ENCODE peak calls at places on chromosomes 2 and 18, in seven cellular contexts. O is fibroblast of lung, E is PC-9, V is HCT116, N is hepatocyte, G is endothelial cell of umbilical vein, H is PC-3. B is an unnamed sample.

GRCh38 chr2:9101763-9102425 is 98.4 kb upstream of the MBOAT2 start:
- DNase-seq in O (no peak), E (no peak), V (no peak), N (no peak), G (no peak), H (no peak), B (no peak)

GRCh38 chr2:113175736-113176695 is 2.2 kb downstream of the PSD4 start:
- DNase-seq in O (no peak), E (no peak), V (no peak), N (no peak), G (no peak), H (no peak), B (no peak)

GRCh38 chr2:199228887-199229819 is 228.6 kb downstream of the SATB2 start:
- DNase-seq in O (peak), E (peak), V (no peak), N (no peak), G (no peak), H (peak), B (peak)

GRCh38 chr2:46873632-46874068 is 42.0 kb downstream of the MCFD2 start:
- DNase-seq in O (peak), E (peak), V (peak), N (peak), G (peak), H (peak), B (peak)

GRCh38 chr2:68749345-68749744 is 14.7 kb downstream of the ARHGAP25 start:
- DNase-seq in O (no peak), E (no peak), V (no peak), N (no peak), G (no peak), H (no peak), B (no peak)

GRCh38 chr2:175293776-175294175 is 112.3 kb upstream of the ATP5MC3 start:
- DNase-seq in O (no peak), E (no peak), V (peak), N (no peak), G (peak), H (peak), B (no peak)

GRCh38 chr18:56505971-56506370 is 132.4 kb downstream of the TXNL1 start:
- DNase-seq in O (no peak), E (no peak), V (no peak), N (no peak), G (no peak), H (no peak), B (no peak)

GRCh38 chr2:85851253-85851955 is 37.4 kb downstream of the ST3GAL5 start:
- DNase-seq in O (no peak), E (no peak), V (no peak), N (no peak), G (no peak), H (peak), B (no peak)

GRCh38 chr2:45289997-45290673 is 280.9 kb upstream of the SIX2 start:
- DNase-seq in O (no peak), E (no peak), V (no peak), N (no peak), G (no peak), H (no peak), B (no peak)

DNA sequence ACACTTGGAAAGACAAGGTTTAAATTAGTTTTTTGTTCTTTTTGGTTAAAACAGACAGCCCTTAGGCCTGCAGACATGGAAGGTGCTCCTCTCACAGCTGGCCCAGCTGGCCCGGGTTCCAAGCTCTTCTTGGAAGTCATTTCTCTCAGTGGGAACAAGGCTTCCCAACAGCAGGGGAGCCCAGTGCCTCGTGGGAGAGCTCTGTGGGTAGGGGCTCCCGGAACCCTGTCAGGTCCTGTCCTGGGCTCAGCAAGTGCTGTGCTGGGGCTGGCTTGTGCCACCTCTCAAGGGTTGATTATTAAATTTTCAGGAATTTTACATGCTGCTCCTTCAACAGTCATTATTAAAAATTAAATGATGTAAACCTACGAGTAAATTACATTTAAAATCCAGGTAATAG is 189.6 kb downstream of the GALNT1 start:
- DNase-seq in O (no peak), E (no peak), V (no peak), N (no peak), G (no peak), H (no peak), B (no peak)
- H3K27ac ChIP-seq in O (no peak), E (no peak), V (no peak), N (no peak), G (no peak), H (no peak), B (no peak)

DNA sequence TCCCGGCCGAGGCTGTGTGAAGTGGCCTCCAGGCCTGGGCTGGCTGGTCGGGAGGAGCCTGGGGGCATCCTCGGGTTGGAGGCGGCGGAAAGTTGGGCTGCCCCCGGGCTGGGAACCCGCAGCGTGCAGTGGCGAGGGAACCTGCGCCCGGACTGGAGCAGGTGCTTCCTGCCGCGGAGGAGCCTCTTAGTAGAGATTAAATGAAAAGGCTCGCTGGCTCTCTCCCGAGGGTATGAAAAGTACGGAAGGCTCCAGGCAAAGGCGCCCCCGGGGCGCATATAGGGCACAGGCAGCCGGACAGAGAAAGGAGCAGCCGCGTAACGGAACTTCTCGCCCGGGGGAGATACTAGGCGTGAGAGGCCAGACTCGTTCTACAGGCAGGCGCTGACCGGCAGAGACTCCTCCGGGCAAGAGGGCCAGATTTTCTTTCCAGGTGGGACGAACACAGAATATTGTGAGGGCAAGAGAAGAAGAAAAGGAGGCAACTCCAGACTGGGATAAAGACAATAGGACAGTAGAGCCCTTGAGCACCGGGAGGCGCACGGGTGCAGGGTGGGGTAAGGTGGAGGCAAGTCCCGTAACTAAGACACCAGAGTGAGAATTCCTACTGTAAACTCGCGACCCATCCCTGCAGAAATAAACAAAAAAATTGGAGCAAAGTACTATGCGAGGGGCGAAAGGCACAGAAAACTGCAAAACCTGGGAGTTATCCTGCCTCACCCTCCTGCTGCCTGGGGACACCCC is 828 bp downstream of the CDH2 start:
- DNase-seq in O (peak), E (no peak), V (no peak), N (peak), G (peak), H (peak), B (no peak)
- TF ChIP-seq EZH2 in O (no peak), E (no peak), V (no peak), N (no peak), G (no peak), H (no peak), B (peak)

DNA sequence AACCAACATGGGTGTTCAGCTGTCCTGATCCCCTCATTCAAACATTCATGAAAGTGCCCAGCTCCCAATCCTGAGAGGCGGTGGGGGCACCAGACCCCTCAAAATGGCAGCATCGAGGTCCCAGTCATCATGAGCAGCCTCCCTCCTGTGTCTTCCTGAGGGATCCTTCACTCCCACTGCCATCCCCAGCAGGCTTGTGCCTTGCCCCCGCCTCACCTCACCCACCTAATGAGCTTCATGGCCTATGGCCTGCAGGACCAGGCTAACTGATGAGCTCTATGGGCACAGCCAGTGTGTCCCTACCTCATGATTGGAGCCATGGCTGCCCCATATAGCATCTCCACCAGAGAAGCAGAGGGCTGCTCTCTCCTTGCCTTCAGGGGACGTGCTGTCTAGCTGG is 47.3 kb upstream of the SLC14A2 start:
- DNase-seq in O (no peak), E (no peak), V (no peak), N (no peak), G (no peak), H (no peak), B (no peak)
- H3K27ac ChIP-seq in O (no peak), E (no peak), V (no peak), N (no peak), G (no peak), H (no peak), B (no peak)

GRCh38 chr2:102698369-102699111 is 63.3 kb upstream of the TMEM182 start:
- DNase-seq in O (peak), E (no peak), V (no peak), N (peak), G (no peak), H (peak), B (peak)
- TF ChIP-seq EZH2 in O (no peak), E (no peak), V (no peak), N (no peak), G (no peak), H (no peak), B (no peak)

GRCh38 chr2:101528501-101528900 is 53.6 kb upstream of the RFX8 start:
- DNase-seq in O (no peak), E (no peak), V (no peak), N (no peak), G (no peak), H (no peak), B (no peak)

GRCh38 chr2:101538076-101538475 is 63.2 kb upstream of the RFX8 start:
- DNase-seq in O (no peak), E (no peak), V (no peak), N (no peak), G (no peak), H (no peak), B (no peak)

DNA sequence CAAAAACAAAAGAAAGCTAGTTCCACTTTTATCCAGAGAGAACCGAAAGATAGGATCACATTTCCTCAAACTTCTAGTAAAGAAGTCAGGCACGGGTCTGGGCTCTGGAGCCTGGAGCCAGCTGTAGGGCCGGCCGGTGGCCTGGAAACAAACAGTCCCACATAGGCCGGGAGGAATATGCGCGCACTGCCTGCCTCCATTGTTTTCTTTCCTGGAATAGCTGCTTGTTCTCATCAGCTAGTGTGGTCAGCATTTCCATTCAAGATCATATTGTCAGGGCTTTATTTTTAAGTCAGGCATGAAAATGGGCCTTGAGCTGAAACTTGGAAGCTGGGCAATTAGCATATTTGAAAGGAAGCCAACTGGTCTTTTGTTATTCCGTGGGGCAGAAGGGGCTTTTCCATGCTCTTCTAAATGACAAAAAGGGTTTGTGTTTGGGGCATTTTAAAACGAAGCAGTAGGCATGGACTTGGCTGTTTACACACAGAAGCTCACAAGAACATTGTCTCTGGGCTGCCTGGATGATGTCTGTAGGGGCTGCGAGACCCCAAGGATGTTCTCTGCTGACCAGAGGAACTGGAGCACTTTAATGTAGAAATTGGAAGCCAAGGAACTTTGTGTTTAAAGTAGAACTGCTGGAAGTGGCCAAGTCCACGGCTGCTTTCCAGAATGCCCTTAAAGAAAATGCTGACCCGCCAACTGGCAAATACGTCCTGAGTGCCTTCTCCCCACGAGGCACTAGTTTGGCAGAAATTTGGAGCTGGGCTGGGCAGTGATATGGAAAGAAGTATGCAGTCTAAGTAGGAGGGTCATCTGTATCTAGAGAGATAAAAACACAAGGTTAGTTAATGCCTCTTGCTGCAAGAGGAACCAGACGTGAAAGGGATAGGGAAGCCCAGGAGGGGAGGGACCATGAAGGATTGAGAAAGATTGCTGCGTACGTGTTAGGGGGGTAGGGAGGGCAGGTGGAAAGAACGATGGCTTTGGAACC is 59.0 kb upstream of the RFX8 start:
- DNase-seq in O (no peak), E (no peak), V (no peak), N (no peak), G (peak), H (no peak), B (no peak)
- H3K27ac ChIP-seq in O (no peak), E (no peak), V (no peak), N (no peak), G (peak), H (no peak), B (no peak)

GRCh38 chr2:154698789-154699559 is 479 bp downstream of the KCNJ3 start:
- DNase-seq in O (no peak), E (no peak), V (no peak), N (no peak), G (no peak), H (no peak), B (no peak)
- TF ChIP-seq EZH2 in O (no peak), E (no peak), V (no peak), N (no peak), G (peak), H (no peak), B (no peak)

GRCh38 chr18:34122724-34123334 is 101.9 kb downstream of the NOL4 start:
- DNase-seq in O (peak), E (no peak), V (peak), N (peak), G (peak), H (peak), B (no peak)
- H3K27ac ChIP-seq in O (no peak), E (no peak), V (no peak), N (no peak), G (no peak), H (no peak), B (no peak)

GRCh38 chr2:53356291-53356905 is 411.2 kb upstream of the CHAC2 start:
- DNase-seq in O (no peak), E (no peak), V (no peak), N (no peak), G (no peak), H (no peak), B (no peak)
- TF ChIP-seq EZH2 in O (no peak), E (no peak), V (no peak), N (no peak), G (no peak), H (no peak), B (no peak)

DNA sequence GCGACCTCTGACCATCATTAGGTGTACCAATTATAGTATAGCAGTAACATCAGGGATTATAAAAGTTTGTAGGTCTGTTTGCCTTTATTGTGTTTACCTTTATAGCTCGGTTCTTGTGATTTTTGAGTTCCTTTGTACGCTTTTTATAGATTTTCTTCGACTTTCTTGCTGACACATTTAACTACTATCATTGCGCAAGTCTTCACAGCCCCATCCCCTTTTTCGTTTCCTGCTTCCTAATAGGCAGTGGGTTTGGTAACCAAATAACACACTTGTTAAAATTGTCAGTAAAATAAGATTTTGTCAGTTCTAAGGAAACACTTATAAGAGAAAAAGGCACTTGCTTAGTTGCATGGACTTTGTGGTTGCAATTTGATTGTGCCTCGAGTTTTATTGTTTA is 541.5 kb downstream of the LRP1B start:
- DNase-seq in O (no peak), E (no peak), V (no peak), N (no peak), G (no peak), H (no peak), B (no peak)
- H3K27ac ChIP-seq in O (no peak), E (no peak), V (no peak), N (no peak), G (no peak), H (no peak), B (no peak)

B was measured in keratinocyte.